ENCODE peak calls at places on chromosome 13, in five cellular contexts. C is NCI-H1930; L is CD4-positive, alpha-beta T cell; E is PC-9; Z is activated T-cell treated with anti-CD3 and anti-CD28 coated beads, Interleukin-2, amount 50 U/mL, for 24 hours. T is an unnamed sample.

GRCh38 chr13:96052655-96053002 is 572 bp downstream of the UGGT2 start:
- DNase-seq in C (peak; percentile 16), Z (no peak), L (no peak), E (no peak), T (peak; percentile 37)

GRCh38 chr13:23898101-23898500 is 799 bp upstream of the C1QTNF9B start:
- DNase-seq in L (no peak), Z (no peak), E (no peak), C (no peak), T (no peak)

GRCh38 chr13:33383724-33384577 is 98.4 kb upstream of the STARD13 start:
- DNase-seq in Z (no peak), L (no peak), E (no peak), C (no peak), T (no peak)

GRCh38 chr13:50979187-50979586 is 69.6 kb downstream of the RNASEH2B start:
- DNase-seq in C (no peak), E (no peak), L (no peak), Z (no peak), T (no peak)

GRCh38 chr13:88526186-88526852 is 855.1 kb downstream of the SLITRK5 start:
- DNase-seq in L (no peak), Z (no peak), E (no peak), C (no peak), T (no peak)

GRCh38 chr13:19154843-19155242 is 26.8 kb downstream of the TUBA3C start:
- DNase-seq in E (no peak), L (no peak), Z (no peak), C (no peak), T (no peak)

GRCh38 chr13:67094078-67094477 is 136.1 kb downstream of the PCDH9 start:
- DNase-seq in Z (no peak), L (no peak), C (no peak), E (no peak), T (no peak)

GRCh38 chr13:114004416-114005205 is 30.7 kb upstream of the C13orf46 start:
- DNase-seq in C (no peak), E (peak; percentile 53), L (no peak), Z (no peak), T (no peak)

GRCh38 chr13:42973581-42973980 is 18.5 kb downstream of the EPSTI1 start:
- DNase-seq in L (no peak), C (no peak), E (no peak), Z (no peak), T (no peak)

GRCh38 chr13:100542546-100543156 is 45.9 kb downstream of the GGACT start:
- DNase-seq in L (no peak), Z (no peak), E (peak; percentile 4), C (no peak), T (no peak)

GRCh38 chr13:41802684-41803554 is 158.0 kb downstream of the VWA8 start:
- DNase-seq in C (no peak), L (no peak), E (no peak), Z (no peak), T (no peak)